ENCODE peak calls at places on chromosome 5, in eight cellular contexts. S is HepG2; K is GM23338; Q is transverse colon; N is tibial artery; I is pancreas; P is CD8-positive, alpha-beta T cell; V is fibroblast of lung. Y is an unnamed sample. For H3K4me1, the result is how much of the 10 kb centered on the place peaks cover.

GRCh38 chr5:142316051-142316450 is 8.8 kb downstream of the SPRY4 start:
- DNase-seq in V (peak), P (no peak), K (no peak), S (no peak), I (no peak), N (no peak), Q (no peak), Y (peak)

GRCh38 chr5:138654281-138654867 is 79.2 kb upstream of the HSPA9 start:
- DNase-seq in I (no peak), K (no peak), S (no peak), P (peak), Q (no peak), N (no peak), V (peak), Y (no peak)

GRCh38 chr5:56815657-56816545 is 552 bp downstream of the MAP3K1 start:
- DNase-seq in P (no peak), V (peak), Q (peak), K (peak), S (no peak), I (peak), N (peak), Y (no peak)

GRCh38 chr5:1048162-1048721 is 39.6 kb downstream of the NKD2 start:
- DNase-seq in Q (no peak), V (no peak), I (no peak), S (no peak), P (no peak), K (no peak), N (no peak), Y (no peak)

GRCh38 chr5:59116231-59116900 is 533.5 kb downstream of the RAB3C start:
- DNase-seq in V (no peak), P (no peak), I (no peak), Q (no peak), N (no peak), S (no peak), K (no peak), Y (peak)

GRCh38 chr5:144451187-144451973 is 280.7 kb downstream of the KCTD16 start:
- DNase-seq in K (peak), V (peak), N (no peak), S (no peak), I (peak), P (no peak), Q (no peak), Y (no peak)

GRCh38 chr5:159339451-159339850 is 9.2 kb upstream of the IL12B start:
- DNase-seq in S (no peak), P (no peak), I (no peak), V (no peak), K (no peak), Q (no peak), N (no peak), Y (no peak)

GRCh38 chr5:155530046-155530445 is 516.5 kb downstream of the KIF4B start:
- DNase-seq in Q (no peak), S (no peak), I (no peak), V (peak), N (no peak), K (no peak), P (no peak), Y (no peak)

GRCh38 chr5:111198281-111198948 is 25.8 kb upstream of the CAMK4 start:
- DNase-seq in K (peak), N (no peak), V (no peak), P (no peak), S (no peak), Q (no peak), I (no peak), Y (no peak)

GRCh38 chr5:179533024-179533423 is 17.3 kb upstream of the RUFY1 start:
- DNase-seq in S (no peak), P (no peak), V (no peak), I (no peak), Q (no peak), K (no peak), N (no peak), Y (no peak)

GRCh38 chr5:145204741-145205140 is 630.4 kb downstream of the PRELID2 start:
- DNase-seq in N (no peak), P (no peak), V (no peak), I (no peak), S (no peak), K (no peak), Q (no peak), Y (no peak)

GRCh38 chr5:58037899-58038298 is 422.0 kb downstream of the PLK2 start:
- DNase-seq in V (no peak), S (no peak), K (no peak), P (no peak), I (no peak), Q (no peak), N (no peak), Y (no peak)

GRCh38 chr5:56615750-56616149 is 199.6 kb upstream of the MAP3K1 start:
- DNase-seq in N (no peak), Q (no peak), K (no peak), V (peak), S (no peak), I (no peak), P (no peak), Y (no peak)

GRCh38 chr5:61993446-61994017 is 312.5 kb upstream of the KIF2A start:
- DNase-seq in K (no peak), N (no peak), I (no peak), S (no peak), V (no peak), P (no peak), Q (no peak), Y (no peak)

GRCh38 chr5:166992874-166993722 is 1298.3 kb upstream of the WWC1 start:
- DNase-seq in K (peak), V (peak), S (no peak), N (no peak), I (no peak), P (no peak), Q (no peak), Y (peak)

GRCh38 chr5:132788508-132788907 is 11.5 kb upstream of the SEPTIN8 start:
- DNase-seq in S (no peak), I (no peak), V (no peak), N (no peak), K (no peak), P (no peak), Q (no peak), Y (no peak)

GRCh38 chr5:141743652-141744333 is 61.8 kb upstream of the ARAP3 start:
- DNase-seq in V (no peak), S (no peak), Q (no peak), K (no peak), N (no peak), P (no peak), I (no peak), Y (no peak)

GRCh38 chr5:68565427-68565826 is 349.9 kb downstream of the PIK3R1 start:
- DNase-seq in S (no peak), P (no peak), K (no peak), Q (no peak), I (no peak), N (no peak), V (no peak), Y (no peak)

GRCh38 chr5:73451218-73452130 is 2.9 kb upstream of the FOXD1 start:
- DNase-seq in I (peak), V (peak), N (peak), Q (peak), K (peak), P (peak), S (no peak), Y (peak)

GRCh38 chr5:83718195-83718825 is 2.3 kb downstream of the HAPLN1 start:
- DNase-seq in K (peak), N (no peak), V (peak), P (no peak), Q (peak), I (peak), S (peak), Y (peak)

GRCh38 chr5:93748875-93749397 is 7.5 kb upstream of the POU5F2 start:
- DNase-seq in I (no peak), N (no peak), P (no peak), K (no peak), S (peak), V (no peak), Q (no peak), Y (no peak)

GRCh38 chr5:141969783-141970741 is 1.2 kb downstream of the RNF14 start:
- DNase-seq in Q (peak), I (no peak), V (no peak), K (peak), N (no peak), S (no peak), P (no peak), Y (no peak)

GRCh38 chr5:95130951-95131350 is 153.9 kb downstream of the MCTP1 start:
- DNase-seq in V (peak), N (no peak), I (no peak), K (peak), P (no peak), S (no peak), Q (no peak), Y (no peak)

GRCh38 chr5:41921166-41921565 is 3.9 kb upstream of the FBXO4 start:
- DNase-seq in P (no peak), K (no peak), S (no peak), V (no peak), N (no peak), I (no peak), Q (no peak), Y (no peak)

GRCh38 chr5:97019435-97020117 is 83.7 kb downstream of the LNPEP start:
- DNase-seq in P (no peak), Q (no peak), I (no peak), V (no peak), K (peak), N (no peak), S (no peak), Y (peak)

GRCh38 chr5:73938280-73938937 is 312.4 kb downstream of the ARHGEF28 start:
- DNase-seq in N (no peak), P (no peak), Q (no peak), V (peak), I (peak), K (no peak), S (no peak), Y (peak)

GRCh38 chr5:158877124-158877581 is 222.6 kb downstream of the EBF1 start:
- DNase-seq in N (no peak), K (no peak), V (no peak), S (no peak), Q (no peak), I (no peak), P (no peak), Y (peak)

GRCh38 chr5:57839025-57839424 is 356.4 kb upstream of the ACTBL2 start:
- DNase-seq in V (no peak), I (no peak), P (no peak), Q (no peak), K (no peak), N (no peak), S (no peak), Y (no peak)

DNA sequence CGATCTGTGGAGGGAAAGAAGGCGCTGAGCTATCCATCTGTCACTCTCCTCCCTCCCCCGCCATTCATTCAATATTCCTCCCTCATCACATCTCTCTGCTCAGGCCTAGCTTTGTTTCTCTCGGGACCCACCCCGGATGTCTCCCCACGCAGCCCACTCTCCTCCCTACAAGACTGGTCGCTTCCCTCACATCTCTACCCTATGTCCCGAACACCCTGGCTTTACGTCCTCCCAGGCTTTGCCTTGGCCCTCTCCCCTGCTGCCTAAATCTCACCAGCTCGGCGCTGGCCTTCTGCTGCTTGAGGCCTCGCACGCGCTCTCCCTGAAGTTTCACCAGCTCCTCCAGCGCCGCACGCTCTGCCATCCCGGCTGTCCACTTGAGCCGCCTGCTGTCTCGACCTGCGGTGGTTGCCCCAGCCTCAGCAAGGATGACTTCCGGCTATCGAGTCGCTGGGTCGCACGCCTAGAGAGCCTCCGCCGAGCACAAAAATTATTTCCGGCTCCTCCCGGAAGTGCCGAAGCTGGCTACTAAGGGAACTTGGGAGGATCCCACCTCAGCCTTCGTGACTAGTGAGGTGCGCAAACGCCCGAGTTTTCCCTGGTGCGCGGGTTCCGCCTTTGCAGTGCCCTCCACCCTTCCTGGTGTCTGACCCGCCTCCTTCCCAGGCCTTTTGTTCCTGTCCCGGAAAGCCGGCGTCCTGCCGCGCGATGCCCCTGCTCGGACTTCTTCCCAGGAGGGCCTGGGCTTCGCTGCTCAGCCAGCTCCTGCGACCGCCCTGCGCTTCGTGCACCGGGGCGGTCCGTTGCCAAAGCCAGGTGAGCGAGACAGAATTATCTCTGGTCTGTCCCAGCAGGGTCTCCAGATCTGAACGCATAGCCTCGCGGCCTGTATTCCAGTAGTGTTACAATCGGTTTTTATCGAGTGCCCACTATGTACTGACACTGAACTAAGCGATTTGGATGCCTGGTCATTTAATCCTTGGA is at the start of the genes HARS1 and HARS2:
- DNase-seq in S (peak), V (peak), K (peak), Q (peak), P (peak), I (peak), N (peak), Y (peak)
- H3K27ac ChIP-seq in S (peak), V (peak), K (peak), Q (peak), P (peak), I (peak), N (peak), Y (peak)

GRCh38 chr5:150140830-150141229 is 14.8 kb downstream of the PDGFRB start:
- DNase-seq in K (no peak), S (no peak), I (no peak), V (peak), P (no peak), N (no peak), Q (no peak), Y (no peak)
- H3K4me1 ChIP-seq in K (under half), S (half or more), I (under half), V (half or more), P (under half), N (half or more), Q (half or more), Y (half or more)

DNA sequence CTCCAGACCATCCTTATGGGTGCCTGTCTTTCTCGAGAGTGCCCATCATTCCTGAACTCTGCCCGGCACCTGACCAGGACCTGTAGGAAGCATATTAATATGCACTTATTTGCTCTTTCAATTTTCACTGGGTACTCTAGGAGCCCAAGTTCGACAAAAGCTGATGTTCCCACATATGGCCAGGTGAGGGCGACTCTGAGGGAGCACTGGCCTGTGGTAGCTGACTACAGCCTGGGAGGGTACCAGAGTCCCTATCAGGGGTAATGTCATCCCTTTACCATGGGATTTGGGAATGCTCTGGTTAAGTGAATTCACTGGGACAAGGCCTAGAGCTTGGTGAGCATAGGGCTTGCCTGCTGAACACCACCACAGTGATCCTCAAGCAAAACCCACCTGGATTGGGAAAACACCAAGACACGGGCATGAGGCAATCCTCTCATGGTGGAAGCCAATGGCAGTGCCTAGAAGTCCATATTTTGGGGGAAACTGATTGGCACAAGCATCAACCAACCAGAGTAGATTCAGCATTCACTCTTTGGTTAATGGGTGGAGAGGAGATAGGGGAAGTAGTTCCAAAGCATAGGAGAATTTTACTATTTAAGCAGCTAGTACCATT is 112.2 kb downstream of the MTX3 start:
- DNase-seq in V (no peak), P (no peak), I (no peak), N (no peak), S (peak), Q (no peak), K (peak), Y (no peak)
- TF ChIP-seq CTCF in V (peak), P (no peak), I (no peak), N (no peak), S (peak), Q (no peak), K (peak), Y (peak)

GRCh38 chr5:109743770-109744212 is 54.1 kb downstream of the MAN2A1 start:
- DNase-seq in Q (no peak), N (no peak), I (no peak), K (peak), S (peak), V (peak), P (no peak), Y (no peak)
- H3K27ac ChIP-seq in Q (no peak), N (peak), I (peak), K (peak), S (no peak), V (peak), P (no peak), Y (no peak)

DNA sequence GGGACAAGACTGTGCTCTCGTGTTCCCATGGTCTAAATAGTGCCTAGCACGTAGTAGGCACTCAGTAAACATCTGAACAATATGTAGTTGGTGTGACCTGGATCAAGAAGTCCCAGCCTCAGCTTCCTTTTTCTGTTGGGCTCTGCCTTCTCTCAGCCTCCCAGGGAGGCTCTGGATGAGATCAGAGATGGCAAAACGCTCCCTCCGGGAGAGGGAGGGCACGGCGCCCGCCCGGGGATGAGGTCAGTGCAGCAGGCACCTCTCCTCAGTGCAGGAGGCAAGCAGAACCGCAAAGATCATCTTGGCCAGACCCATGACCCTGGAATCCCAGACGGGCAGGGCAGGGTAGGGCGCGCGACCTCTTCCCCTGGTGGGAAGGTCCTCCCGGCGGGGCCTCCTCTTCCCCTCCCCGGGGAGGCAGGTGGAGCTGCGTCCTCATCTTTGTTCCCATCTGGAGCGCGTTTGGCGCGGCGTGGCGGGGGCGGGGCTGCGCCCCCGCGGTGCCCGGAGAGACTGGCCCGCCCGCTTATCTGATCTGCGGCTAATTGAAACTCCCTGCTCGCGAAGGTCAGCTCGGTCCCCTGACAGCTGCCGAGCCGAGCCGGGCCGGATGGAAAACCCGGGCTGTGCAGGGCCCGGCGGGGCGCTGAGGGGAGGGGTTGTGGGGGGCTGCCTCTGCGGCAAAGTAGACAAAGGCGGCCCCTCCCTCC is 60.9 kb downstream of the CXXC5 start:
- DNase-seq in S (peak), I (peak), Q (peak), V (peak), P (no peak), K (peak), N (peak), Y (peak)
- H3K4me1 ChIP-seq in S (half or more), I (under half), Q (under half), V (under half), P (under half), K (under half), N (under half), Y (under half)